ENCODE peak calls at places on chromosomes 2 and 18, in five cellular contexts. E is GM23338; Y is GM12878; W is CD8-positive, alpha-beta memory T cell; Q is heart right ventricle. D is an unnamed sample.

GRCh38 chr2:6999161-6999877 is 82.1 kb downstream of the RNF144A start:
- DNase-seq in E (no peak), Y (peak; percentile 37), W (no peak), Q (no peak), D (no peak)

GRCh38 chr2:44793322-44793870 is 148.1 kb upstream of the SIX3 start:
- DNase-seq in E (peak; percentile 71), Y (no peak), W (no peak), Q (no peak), D (no peak)

GRCh38 chr18:21443776-21444464 is 156.6 kb downstream of the ESCO1 start:
- DNase-seq in E (no peak), Y (no peak), W (no peak), Q (no peak), D (no peak)

GRCh38 chr2:120847700-120848321 is 112.1 kb downstream of the GLI2 start:
- DNase-seq in E (no peak), Y (no peak), W (no peak), Q (no peak), D (no peak)

GRCh38 chr18:45255142-45255890 is 360.0 kb upstream of the SLC14A2 start:
- DNase-seq in E (peak; percentile 6), Y (no peak), W (no peak), Q (no peak), D (no peak)

GRCh38 chr2:133414486-133415209 is 153.6 kb downstream of the NCKAP5 start:
- DNase-seq in E (no peak), Y (no peak), W (no peak), Q (no peak), D (no peak)

GRCh38 chr18:3649559-3650426 is 199.8 kb downstream of the TGIF1 start:
- DNase-seq in E (no peak), Y (no peak), W (no peak), Q (no peak), D (peak; percentile 63)

GRCh38 chr2:134611316-134611715 is 107.5 kb downstream of the TMEM163 start:
- DNase-seq in E (no peak), Y (no peak), W (no peak), Q (no peak), D (no peak)

GRCh38 chr2:72003796-72004195 is 143.9 kb downstream of the CYP26B1 start:
- DNase-seq in E (no peak), Y (no peak), W (no peak), Q (no peak), D (no peak)

GRCh38 chr2:212135739-212136138 is 402.9 kb downstream of the ERBB4 start:
- DNase-seq in E (no peak), Y (no peak), W (no peak), Q (no peak), D (no peak)

GRCh38 chr18:43936176-43936575 is 658.9 kb upstream of the SYT4 start:
- DNase-seq in E (no peak), Y (no peak), W (no peak), Q (no peak), D (no peak)

GRCh38 chr2:102074167-102074778 is 68.3 kb upstream of the IL1R1 start:
- DNase-seq in E (no peak), Y (no peak), W (no peak), Q (no peak), D (no peak)

GRCh38 chr18:58819051-58819450 is 45.6 kb upstream of the ZNF532 start:
- DNase-seq in E (no peak), Y (peak; percentile 70), W (no peak), Q (no peak), D (no peak)

GRCh38 chr18:3402962-3403585 is 46.9 kb upstream of the TGIF1 start:
- DNase-seq in E (no peak), Y (no peak), W (no peak), Q (no peak), D (no peak)

GRCh38 chr18:51051105-51051712 is 21.2 kb downstream of the SMAD4 start:
- DNase-seq in E (peak; percentile 90), Y (no peak), W (no peak), Q (no peak), D (no peak)

GRCh38 chr2:197306691-197307030 is 3.9 kb downstream of the ANKRD44 start:
- DNase-seq in E (no peak), Y (no peak), W (peak; percentile 21), Q (peak; percentile 42), D (peak; percentile 77)

GRCh38 chr2:88452151-88452851 is at the start of gene FOXI3:
- DNase-seq in E (peak; percentile 65), Y (no peak), W (no peak), Q (no peak), D (no peak)

GRCh38 chr2:9656270-9656766 is 25.5 kb upstream of the YWHAQ start:
- DNase-seq in E (no peak), Y (peak; percentile 95), W (peak; percentile 53), Q (no peak), D (peak; percentile 17)

DNA sequence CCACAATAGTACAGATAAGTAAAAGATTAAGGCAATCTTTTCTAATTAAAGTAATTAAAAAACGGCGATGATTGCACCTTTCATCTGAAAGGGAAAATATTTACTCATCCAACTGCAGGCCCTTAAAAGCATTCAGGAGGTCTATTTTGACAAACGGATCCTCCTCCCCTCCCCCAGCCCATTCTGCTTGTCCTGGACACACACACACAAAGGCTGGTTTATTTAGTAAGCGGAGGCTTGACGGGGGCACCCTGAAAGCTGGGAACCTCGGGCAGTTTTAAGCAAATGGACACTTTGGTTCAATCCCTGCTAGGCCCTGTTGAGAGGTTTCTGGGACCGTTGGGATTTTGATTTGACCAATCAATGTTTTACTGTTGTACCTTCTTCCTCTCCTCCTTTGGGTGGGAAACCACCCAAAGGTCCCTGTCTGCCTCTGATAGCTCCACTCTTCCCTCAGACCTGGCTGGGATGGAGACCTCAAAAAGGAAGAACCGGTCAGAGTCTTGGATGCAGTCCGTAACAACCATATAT is 135.8 kb upstream of the HAAO start:
- DNase-seq in E (no peak), Y (no peak), W (no peak), Q (no peak), D (no peak)
- H3K4me1 ChIP-seq in E (peaks cover 61% of the 10 kb centered on the region), Y (no peaks in the 10 kb centered on the region), W (no peaks in the 10 kb centered on the region), Q (peaks cover 96% of the 10 kb centered on the region), D (peaks cover 5% of the 10 kb centered on the region)

GRCh38 chr2:8103085-8103708 is 578.7 kb upstream of the ID2 start:
- DNase-seq in E (no peak), Y (no peak), W (no peak), Q (no peak), D (no peak)
- H3K27me3 ChIP-seq in E (no peaks in the 10 kb centered on the region), Y (no peaks in the 10 kb centered on the region), W (no peaks in the 10 kb centered on the region), Q (no peaks in the 10 kb centered on the region), D (no peaks in the 10 kb centered on the region)

GRCh38 chr2:236565225-236565624 is 4.4 kb upstream of the ACKR3 start:
- DNase-seq in E (no peak), Y (no peak), W (no peak), Q (no peak), D (no peak)
- H3K4me1 ChIP-seq in E (peaks cover 24% of the 10 kb centered on the region), Y (peaks cover 15% of the 10 kb centered on the region), W (peaks cover 14% of the 10 kb centered on the region), Q (peaks cover 23% of the 10 kb centered on the region), D (no peaks in the 10 kb centered on the region)

DNA sequence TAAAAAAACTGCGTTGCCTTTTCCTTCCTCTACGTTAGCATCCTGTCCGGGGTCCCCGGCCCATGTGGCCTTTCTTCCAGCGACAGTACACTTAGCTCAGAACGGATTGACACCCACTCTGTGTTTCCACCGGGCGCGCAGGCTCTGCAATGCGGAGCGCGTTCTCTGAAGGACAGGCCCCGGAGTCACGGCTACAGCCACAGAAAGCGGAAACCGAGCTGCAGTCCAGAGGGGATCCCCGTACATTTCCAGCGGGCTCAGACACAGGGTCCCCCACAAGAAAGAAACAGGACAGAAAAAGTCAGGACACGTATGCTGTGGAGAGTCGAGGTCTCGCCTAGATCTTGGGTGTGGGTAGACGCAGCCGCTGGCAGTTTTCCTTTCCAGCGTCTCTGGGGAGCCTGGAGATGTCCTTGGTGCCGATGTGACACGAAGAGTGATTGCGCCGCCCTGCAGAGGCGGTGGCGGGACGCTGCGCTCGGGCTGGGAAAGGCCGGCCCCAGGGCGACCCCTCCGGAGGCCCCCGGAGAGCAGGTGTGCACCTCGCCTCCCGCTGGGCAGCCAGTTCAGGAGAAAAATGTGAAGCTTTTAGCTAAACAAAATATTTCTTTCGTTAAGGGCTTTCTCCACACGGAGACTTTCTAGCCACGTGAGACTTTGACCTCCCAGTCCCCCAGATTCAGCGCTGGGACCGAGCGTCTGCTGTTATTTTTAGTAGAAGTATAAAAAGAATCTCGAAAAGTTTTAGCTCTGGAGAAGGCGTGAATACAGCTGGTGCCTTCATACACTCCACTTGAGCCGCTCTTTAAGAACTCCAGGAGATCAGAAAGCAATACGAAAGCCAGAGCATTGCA is 1.3 kb upstream of the ACKR3 start:
- DNase-seq in E (peak; percentile 51), Y (no peak), W (peak; percentile 8), Q (peak; percentile 67), D (peak; percentile 86)
- H3K27me3 ChIP-seq in E (peaks cover 27% of the 10 kb centered on the region), Y (no peaks in the 10 kb centered on the region), W (no peaks in the 10 kb centered on the region), Q (no peaks in the 10 kb centered on the region), D (no peaks in the 10 kb centered on the region)

GRCh38 chr2:39434233-39434897 is 2.7 kb downstream of the MAP4K3 start:
- DNase-seq in E (no peak), Y (no peak), W (no peak), Q (no peak), D (no peak)
- H3K4me1 ChIP-seq in E (peaks cover 76% of the 10 kb centered on the region), Y (no peaks in the 10 kb centered on the region), W (peaks cover 42% of the 10 kb centered on the region), Q (peaks cover 59% of the 10 kb centered on the region), D (peaks cover 7% of the 10 kb centered on the region)